ENCODE peak calls at places on chromosomes 11 and 22, in seven cellular contexts. A is Peyer's patch; T is IMR-90; K is CD8-positive, alpha-beta memory T cell; N is CD4-positive, CD25-positive, alpha-beta regulatory T cell; D is colonic mucosa; E is HAP-1. S is an unnamed sample. For H3K9me3 and H3K36me3, the result is how much of the 10 kb centered on the place peaks cover.

GRCh38 chr11:35082322-35083180 is 56.4 kb upstream of the CD44 start:
- DNase-seq in A (peak), T (peak), K (peak), N (peak), D (peak), E (peak), S (peak)

GRCh38 chr11:118928870-118929495 is 3.3 kb upstream of the BCL9L start:
- DNase-seq in A (no peak), T (peak), K (no peak), N (no peak), D (peak), E (peak), S (peak)

GRCh38 chr11:125211191-125211953 is 46.8 kb downstream of the PKNOX2 start:
- DNase-seq in A (no peak), T (peak), K (no peak), N (no peak), D (no peak), E (no peak), S (peak)

GRCh38 chr11:72141066-72141465 is 5.5 kb downstream of the FOLR3 start:
- DNase-seq in A (no peak), T (peak), K (no peak), N (no peak), D (no peak), E (no peak), S (no peak)

GRCh38 chr11:9574556-9574805 is 1.0 kb downstream of the WEE1 start:
- DNase-seq in A (no peak), T (no peak), K (peak), N (peak), D (no peak), E (peak), S (no peak)

GRCh38 chr11:22684082-22684481 is 17.7 kb downstream of the GAS2 start:
- DNase-seq in A (no peak), T (no peak), K (no peak), N (no peak), D (no peak), E (no peak), S (no peak)

GRCh38 chr11:122673706-122674105 is 18.2 kb downstream of the UBASH3B start:
- DNase-seq in A (no peak), T (peak), K (no peak), N (no peak), D (no peak), E (no peak), S (no peak)

GRCh38 chr11:130999992-131000770 is 83.9 kb upstream of the SNX19 start:
- DNase-seq in A (no peak), T (peak), K (no peak), N (no peak), D (no peak), E (no peak), S (no peak)

GRCh38 chr22:50247748-50248147 is 2.9 kb upstream of the TUBGCP6 start:
- DNase-seq in A (peak), T (peak), K (peak), N (peak), D (peak), E (peak), S (no peak)

GRCh38 chr11:114774599-114775365 is 96.5 kb downstream of the NXPE2 start:
- DNase-seq in A (peak), T (peak), K (no peak), N (no peak), D (peak), E (peak), S (peak)

GRCh38 chr11:126282361-126282741 is 542 bp upstream of the TIRAP start:
- DNase-seq in A (peak), T (peak), K (no peak), N (peak), D (peak), E (peak), S (peak)

GRCh38 chr22:24166811-24167210 is 14.5 kb upstream of the SUSD2 start:
- DNase-seq in A (no peak), T (no peak), K (no peak), N (no peak), D (no peak), E (no peak), S (no peak)

GRCh38 chr11:100942016-100942415 is 187.6 kb downstream of the PGR start:
- DNase-seq in A (no peak), T (peak), K (no peak), N (no peak), D (no peak), E (no peak), S (peak)

GRCh38 chr22:30810105-30810504 is 115.4 kb downstream of the OSBP2 start:
- DNase-seq in A (no peak), T (no peak), K (no peak), N (no peak), D (no peak), E (no peak), S (no peak)

GRCh38 chr22:37095113-37095512 is 14.4 kb downstream of the TMPRSS6 start:
- DNase-seq in A (no peak), T (no peak), K (no peak), N (no peak), D (no peak), E (no peak), S (no peak)

GRCh38 chr11:69545976-69546617 is 64.6 kb downstream of the LINC01488 start:
- DNase-seq in A (no peak), T (no peak), K (no peak), N (no peak), D (no peak), E (no peak), S (no peak)

GRCh38 chr11:127693686-127694085 is 693.1 kb upstream of the KIRREL3 start:
- DNase-seq in A (no peak), T (no peak), K (no peak), N (no peak), D (no peak), E (no peak), S (no peak)

GRCh38 chr11:70702040-70702648 is 303.8 kb downstream of the CTTN start:
- DNase-seq in A (no peak), T (no peak), K (no peak), N (no peak), D (no peak), E (no peak), S (no peak)

GRCh38 chr11:104999716-105000115 is 23.3 kb downstream of the CASP5 start:
- DNase-seq in A (no peak), T (peak), K (no peak), N (no peak), D (no peak), E (no peak), S (no peak)

GRCh38 chr11:4466168-4466891 is 16.1 kb upstream of the OR52K1 start:
- DNase-seq in A (no peak), T (no peak), K (no peak), N (no peak), D (no peak), E (peak), S (no peak)

GRCh38 chr11:126176853-126177470 is 34.5 kb downstream of the RPUSD4 start:
- DNase-seq in A (no peak), T (no peak), K (no peak), N (no peak), D (no peak), E (no peak), S (no peak)

GRCh38 chr22:20970939-20971657 is 4.0 kb downstream of the AIFM3 start:
- DNase-seq in A (no peak), T (no peak), K (no peak), N (no peak), D (no peak), E (no peak), S (no peak)

GRCh38 chr11:69108559-69108958 is 47.2 kb upstream of the SMIM38 start:
- DNase-seq in A (no peak), T (no peak), K (no peak), N (no peak), D (no peak), E (no peak), S (no peak)

GRCh38 chr11:102780491-102780918 is at the start of gene MMP10:
- DNase-seq in A (no peak), T (peak), K (no peak), N (no peak), D (no peak), E (no peak), S (peak)

GRCh38 chr22:43848366-43849171 is 13.7 kb downstream of the SULT4A1 start:
- DNase-seq in A (peak), T (peak), K (no peak), N (no peak), D (no peak), E (peak), S (no peak)

GRCh38 chr11:20035701-20036601 is 124.3 kb downstream of the DBX1 start:
- DNase-seq in A (no peak), T (peak), K (no peak), N (no peak), D (no peak), E (no peak), S (peak)

GRCh38 chr11:78993800-78994430 is 419.3 kb upstream of the NARS2 start:
- DNase-seq in A (no peak), T (no peak), K (no peak), N (no peak), D (no peak), E (no peak), S (no peak)

GRCh38 chr11:134761361-134761760 is 349.3 kb upstream of the B3GAT1 start:
- DNase-seq in A (no peak), T (no peak), K (no peak), N (no peak), D (peak), E (no peak), S (no peak)

GRCh38 chr22:24106385-24107381 is 74.6 kb upstream of the SUSD2 start:
- DNase-seq in A (peak), T (no peak), K (peak), N (peak), D (no peak), E (no peak), S (no peak)

GRCh38 chr11:78731008-78731407 is 156.3 kb upstream of the NARS2 start:
- DNase-seq in A (no peak), T (no peak), K (no peak), N (no peak), D (no peak), E (no peak), S (no peak)

GRCh38 chr11:61131186-61131585 is 28.9 kb downstream of the CD5 start:
- DNase-seq in A (no peak), T (no peak), K (no peak), N (no peak), D (no peak), E (no peak), S (peak)

GRCh38 chr22:30926706-30927105 is 41.9 kb downstream of the MORC2 start:
- DNase-seq in A (peak), T (no peak), K (no peak), N (no peak), D (no peak), E (no peak), S (no peak)

GRCh38 chr11:86551286-86551685 is 121.1 kb downstream of the ME3 start:
- DNase-seq in A (no peak), T (peak), K (no peak), N (no peak), D (no peak), E (no peak), S (no peak)

GRCh38 chr22:50504245-50505211 is 3.0 kb downstream of the LMF2 start:
- DNase-seq in A (no peak), T (no peak), K (no peak), N (no peak), D (no peak), E (no peak), S (no peak)

GRCh38 chr11:55401011-55401410 is 33.2 kb downstream of the OR4A15 start:
- DNase-seq in A (no peak), T (no peak), K (no peak), N (no peak), D (no peak), E (peak), S (no peak)
- H3K9me3 ChIP-seq in A (under half), T (under half), K (under half), N (under half), D (under half), E (under half), S (under half)

GRCh38 chr11:13249177-13249576 is 28.4 kb upstream of the BMAL1 start:
- DNase-seq in A (no peak), T (no peak), K (no peak), N (no peak), D (no peak), E (no peak), S (no peak)

GRCh38 chr11:13247606-13248320 is 29.8 kb upstream of the BMAL1 start:
- DNase-seq in A (no peak), T (no peak), K (no peak), N (no peak), D (no peak), E (no peak), S (no peak)

GRCh38 chr11:13251961-13252360 is 25.6 kb upstream of the BMAL1 start:
- DNase-seq in A (no peak), T (no peak), K (no peak), N (no peak), D (no peak), E (no peak), S (no peak)

GRCh38 chr11:13249992-13250391 is 27.6 kb upstream of the BMAL1 start:
- DNase-seq in A (no peak), T (no peak), K (no peak), N (peak), D (no peak), E (no peak), S (no peak)
- H3K36me3 ChIP-seq in A (under half), T (under half), K (under half), N (under half), D (under half), E (under half), S (under half)

GRCh38 chr22:48357196-48357595 is 1470.5 kb downstream of the BRD1 start:
- DNase-seq in A (no peak), T (no peak), K (no peak), N (no peak), D (no peak), E (no peak), S (no peak)
- H3K9me3 ChIP-seq in A (under half), T (half or more), K (under half), N (under half), D (under half), E (under half), S (under half)

DNA sequence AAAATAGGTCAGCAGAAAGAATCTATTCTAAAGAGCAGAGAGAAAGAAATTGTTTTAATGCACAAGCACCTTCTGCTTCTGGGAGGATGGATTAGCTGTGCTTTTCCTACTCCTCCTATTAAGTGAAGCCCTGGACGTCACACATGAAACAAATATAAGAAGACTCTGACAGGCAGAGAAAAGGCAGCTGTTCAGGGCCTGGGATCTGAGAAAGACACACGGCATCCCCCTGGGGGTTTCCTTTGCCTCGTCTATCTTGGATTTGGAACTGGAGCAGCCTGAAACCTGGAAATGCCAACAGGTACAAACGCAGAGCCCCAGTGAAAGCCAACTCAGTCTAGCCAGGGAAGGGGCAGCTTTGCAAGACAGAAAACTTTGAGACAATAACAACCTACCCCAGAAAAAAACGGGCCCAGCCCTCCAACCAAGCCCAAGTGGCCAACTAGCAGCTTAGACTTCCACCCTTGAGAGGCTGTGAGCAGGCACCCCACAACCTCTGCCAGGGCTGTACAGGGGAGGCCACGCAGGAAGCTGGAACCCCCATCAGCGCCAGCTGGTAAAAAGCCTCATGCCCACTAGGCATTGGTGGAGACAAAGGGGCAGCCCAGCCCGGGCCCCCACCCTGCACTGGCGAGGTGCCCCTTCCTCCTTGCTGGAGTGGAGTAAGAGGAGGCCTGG is 7.3 kb downstream of the CERK start:
- DNase-seq in A (no peak), T (no peak), K (peak), N (no peak), D (no peak), E (no peak), S (peak)
- H3K36me3 ChIP-seq in A (under half), T (under half), K (under half), N (under half), D (under half), E (under half), S (under half)

DNA sequence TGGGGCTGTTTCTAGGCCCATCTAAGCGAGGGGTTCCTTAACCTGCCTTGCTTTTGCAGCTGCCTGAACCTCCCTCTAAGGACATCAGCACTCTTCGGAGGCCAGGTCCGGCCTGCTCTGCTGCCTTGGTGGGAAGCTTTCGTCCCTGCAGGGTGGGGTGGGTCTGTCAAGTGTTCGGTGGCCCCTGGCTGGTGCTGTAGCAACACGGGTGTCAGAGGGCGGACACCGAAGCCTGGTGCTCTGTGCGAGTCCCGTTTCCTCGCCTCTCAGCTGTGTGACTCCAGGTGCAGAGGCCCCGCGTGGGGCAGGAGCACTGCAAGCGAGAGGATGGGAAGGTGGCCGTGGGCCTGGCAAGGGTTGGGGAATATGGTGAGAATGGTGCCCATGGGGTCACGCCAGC is 64.6 kb downstream of the CDKN1C start:
- DNase-seq in A (no peak), T (no peak), K (no peak), N (no peak), D (no peak), E (no peak), S (no peak)
- H3K9me3 ChIP-seq in A (under half), T (under half), K (under half), N (under half), D (under half), E (under half), S (under half)

GRCh38 chr11:74179234-74180126 is 8.4 kb downstream of the PPME1 start:
- DNase-seq in A (no peak), T (peak), K (no peak), N (no peak), D (no peak), E (no peak), S (no peak)
- H3K36me3 ChIP-seq in A (under half), T (under half), K (under half), N (under half), D (under half), E (under half), S (under half)

DNA sequence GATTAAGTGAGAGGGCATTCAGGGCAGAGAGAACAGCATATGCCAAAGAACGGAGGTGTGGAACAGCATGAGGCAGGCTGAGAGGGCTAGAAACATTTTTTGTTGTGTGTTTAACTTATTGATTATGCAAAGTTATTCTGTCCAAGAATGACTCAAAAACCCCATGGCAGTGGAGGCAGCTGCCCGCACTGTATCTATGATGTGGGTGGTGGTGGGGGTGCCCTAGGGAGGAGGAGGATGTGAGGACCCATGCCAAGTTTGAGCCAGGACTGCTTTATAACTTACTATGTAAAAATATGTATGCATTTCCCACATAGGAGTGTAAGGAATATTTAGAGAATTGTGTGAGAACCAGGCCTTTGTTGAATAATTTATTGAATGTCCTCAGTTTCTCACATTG is 85.4 kb upstream of the GNAZ start:
- DNase-seq in A (no peak), T (no peak), K (no peak), N (no peak), D (no peak), E (no peak), S (no peak)
- H3K9me3 ChIP-seq in A (under half), T (under half), K (under half), N (under half), D (under half), E (under half), S (under half)

GRCh38 chr11:27381238-27381666 is 18.2 kb upstream of the CCDC34 start:
- DNase-seq in A (no peak), T (no peak), K (no peak), N (no peak), D (no peak), E (no peak), S (peak)
- H3K36me3 ChIP-seq in A (under half), T (under half), K (under half), N (under half), D (under half), E (half or more), S (under half)

GRCh38 chr11:12376259-12376971 is 956 bp upstream of the PARVA start:
- DNase-seq in A (peak), T (peak), K (no peak), N (no peak), D (peak), E (no peak), S (peak)
- H3K9me3 ChIP-seq in A (under half), T (under half), K (under half), N (under half), D (under half), E (under half), S (under half)

S was measured in SJCRH30.